ENCODE peak calls at places on chromosome 19, in eight cellular contexts. F, G, W, B, H, P, Z and Y are unnamed samples.

GRCh38 chr19:46256855-46257254 is 27.3 kb downstream of the IGFL1 start:
- DNase-seq in Z (no peak), H (no peak), W (no peak), G (no peak), B (no peak), P (no peak), F (no peak), Y (no peak)

GRCh38 chr19:40416918-40417713 is 3.9 kb upstream of the PRX start:
- DNase-seq in Z (peak; percentile 56), B (peak; percentile 76), H (no peak), W (peak; percentile 60), F (peak; percentile 53), P (no peak), G (no peak), Y (no peak)

GRCh38 chr19:32318884-32319520 is 26.4 kb upstream of the ZNF507 start:
- DNase-seq in F (peak; percentile 90), B (no peak), W (no peak), Z (no peak), G (no peak), P (no peak), H (peak; percentile 42), Y (no peak)

GRCh38 chr19:6062274-6062673 is 48.0 kb downstream of the RFX2 start:
- DNase-seq in F (peak; percentile 31), H (no peak), B (peak; percentile 64), P (no peak), G (no peak), Z (no peak), W (peak; percentile 57), Y (peak; percentile 74)

GRCh38 chr19:55603581-55604292 is 1.7 kb upstream of the ZNF865 start:
- DNase-seq in B (peak; percentile 29), F (peak; percentile 81), P (no peak), Z (no peak), H (no peak), W (peak; percentile 32), G (no peak), Y (no peak)

GRCh38 chr19:16364231-16364865 is 39.7 kb downstream of the KLF2 start:
- DNase-seq in F (no peak), P (no peak), H (no peak), B (no peak), G (no peak), W (no peak), Z (no peak), Y (no peak)

GRCh38 chr19:55393362-55393761 is 7.6 kb downstream of the RPL28 start:
- DNase-seq in G (no peak), W (no peak), P (no peak), Z (no peak), F (no peak), H (no peak), B (no peak), Y (no peak)

GRCh38 chr19:50932690-50933083 is 20.2 kb downstream of the KLK5 start:
- DNase-seq in F (no peak), G (no peak), P (no peak), H (no peak), W (no peak), Z (no peak), B (no peak), Y (no peak)

GRCh38 chr19:36009220-36009619 is 607 bp upstream of the SYNE4 start:
- DNase-seq in Z (no peak), B (peak; percentile 83), P (peak; percentile 51), H (peak; percentile 65), G (peak; percentile 46), F (peak; percentile 83), W (peak; percentile 76), Y (peak; percentile 88)

GRCh38 chr19:15479391-15480345 is at the start of gene PGLYRP2:
- DNase-seq in P (no peak), F (peak; percentile 65), B (no peak), G (no peak), Z (no peak), W (no peak), H (no peak), Y (no peak)

GRCh38 chr19:43809762-43810696 is 7.8 kb upstream of the LYPD5 start:
- DNase-seq in F (no peak), P (peak; percentile 27), B (no peak), Z (no peak), W (no peak), H (peak; percentile 61), G (no peak), Y (no peak)

GRCh38 chr19:2282062-2282861 is at the start of gene PEAK3:
- DNase-seq in P (no peak), G (no peak), W (peak; percentile 79), H (peak; percentile 61), F (peak; percentile 86), Z (peak; percentile 58), B (peak; percentile 91), Y (peak; percentile 79)